ENCODE peak calls at places on chromosomes 13 and 19, in six cellular contexts. One of them, this sample, is unnamed.

GRCh38 chr13:69264362-69265334 is 843.0 kb upstream of the ATXN8OS start:
- DNase-seq in GM06990: no peak
- DNase-seq in transverse colon: no peak
- DNase-seq in astrocyte of the spinal cord: no peak
- DNase-seq in IMR-90: no peak
- DNase-seq in body of pancreas: no peak
- DNase-seq in this sample: no peak

GRCh38 chr19:54644056-54644455 is 13.8 kb downstream of the LILRB1 start:
- DNase-seq in GM06990: no peak
- DNase-seq in transverse colon: peak; percentile 32
- DNase-seq in astrocyte of the spinal cord: no peak
- DNase-seq in IMR-90: no peak
- DNase-seq in body of pancreas: peak; percentile 62
- DNase-seq in this sample: no peak

GRCh38 chr13:70964124-70964523 is 855.9 kb upstream of the KLHL1 start:
- DNase-seq in GM06990: no peak
- DNase-seq in transverse colon: no peak
- DNase-seq in astrocyte of the spinal cord: no peak
- DNase-seq in IMR-90: no peak
- DNase-seq in body of pancreas: no peak
- DNase-seq in this sample: no peak

GRCh38 chr13:113537205-113537604 is 46.7 kb upstream of the DCUN1D2 start:
- DNase-seq in GM06990: no peak
- DNase-seq in transverse colon: no peak
- DNase-seq in astrocyte of the spinal cord: no peak
- DNase-seq in IMR-90: no peak
- DNase-seq in body of pancreas: no peak
- DNase-seq in this sample: no peak

GRCh38 chr19:27833031-27833430 is 1379.9 kb downstream of the UQCRFS1 start:
- DNase-seq in GM06990: no peak
- DNase-seq in transverse colon: no peak
- DNase-seq in astrocyte of the spinal cord: no peak
- DNase-seq in IMR-90: no peak
- DNase-seq in body of pancreas: no peak
- DNase-seq in this sample: no peak

GRCh38 chr13:20099319-20099718 is 61.5 kb downstream of the GJA3 start:
- DNase-seq in GM06990: no peak
- DNase-seq in transverse colon: no peak
- DNase-seq in astrocyte of the spinal cord: no peak
- DNase-seq in IMR-90: no peak
- DNase-seq in body of pancreas: no peak
- DNase-seq in this sample: no peak

GRCh38 chr19:31586282-31586681 is 237.0 kb upstream of the TSHZ3 start:
- DNase-seq in GM06990: no peak
- DNase-seq in transverse colon: no peak
- DNase-seq in astrocyte of the spinal cord: peak; percentile 2
- DNase-seq in IMR-90: peak; percentile 62
- DNase-seq in body of pancreas: no peak
- DNase-seq in this sample: peak; percentile 13

GRCh38 chr13:37747071-37747612 is 122.4 kb downstream of the TRPC4 start:
- DNase-seq in GM06990: no peak
- DNase-seq in transverse colon: no peak
- DNase-seq in astrocyte of the spinal cord: peak; percentile 73
- DNase-seq in IMR-90: peak; percentile 87
- DNase-seq in body of pancreas: no peak
- DNase-seq in this sample: peak; percentile 20

GRCh38 chr19:2112516-2113320 is 16.0 kb downstream of the IZUMO4 start:
- DNase-seq in GM06990: no peak
- DNase-seq in transverse colon: no peak
- DNase-seq in astrocyte of the spinal cord: no peak
- DNase-seq in IMR-90: no peak
- DNase-seq in body of pancreas: no peak
- DNase-seq in this sample: no peak

GRCh38 chr13:99496322-99497142 is 4.7 kb upstream of the TM9SF2 start:
- DNase-seq in GM06990: peak; percentile 48
- DNase-seq in transverse colon: peak; percentile 76
- DNase-seq in astrocyte of the spinal cord: no peak
- DNase-seq in IMR-90: peak; percentile 15
- DNase-seq in body of pancreas: peak; percentile 63
- DNase-seq in this sample: peak; percentile 91

GRCh38 chr19:31838163-31838798 is 489.0 kb upstream of the TSHZ3 start:
- DNase-seq in GM06990: no peak
- DNase-seq in transverse colon: no peak
- DNase-seq in astrocyte of the spinal cord: no peak
- DNase-seq in IMR-90: no peak
- DNase-seq in body of pancreas: no peak
- DNase-seq in this sample: peak; percentile 17

GRCh38 chr19:5326545-5326944 is 14.1 kb downstream of the PTPRS start:
- DNase-seq in GM06990: no peak
- DNase-seq in transverse colon: no peak
- DNase-seq in astrocyte of the spinal cord: no peak
- DNase-seq in IMR-90: no peak
- DNase-seq in body of pancreas: no peak
- DNase-seq in this sample: no peak

GRCh38 chr13:63167699-63168337 is 1752.2 kb upstream of the PCDH20 start:
- DNase-seq in GM06990: no peak
- DNase-seq in transverse colon: no peak
- DNase-seq in astrocyte of the spinal cord: peak; percentile 6
- DNase-seq in IMR-90: no peak
- DNase-seq in body of pancreas: no peak
- DNase-seq in this sample: no peak

GRCh38 chr19:38210458-38210987 is 13.5 kb downstream of the DPF1 start:
- DNase-seq in GM06990: no peak
- DNase-seq in transverse colon: peak; percentile 21
- DNase-seq in astrocyte of the spinal cord: peak; percentile 37
- DNase-seq in IMR-90: peak; percentile 28
- DNase-seq in body of pancreas: peak; percentile 37
- DNase-seq in this sample: no peak

GRCh38 chr13:110118106-110118505 is 188.9 kb downstream of the COL4A1 start:
- DNase-seq in GM06990: no peak
- DNase-seq in transverse colon: no peak
- DNase-seq in astrocyte of the spinal cord: no peak
- DNase-seq in IMR-90: no peak
- DNase-seq in body of pancreas: no peak
- DNase-seq in this sample: no peak

GRCh38 chr19:2274937-2275535 is 6.9 kb downstream of the PEAK3 start:
- DNase-seq in GM06990: no peak
- DNase-seq in transverse colon: peak; percentile 80
- DNase-seq in astrocyte of the spinal cord: peak; percentile 53
- DNase-seq in IMR-90: peak; percentile 64
- DNase-seq in body of pancreas: peak; percentile 70
- DNase-seq in this sample: peak; percentile 33

GRCh38 chr13:98749501-98749900 is 3.0 kb downstream of the SLC15A1 start:
- DNase-seq in GM06990: no peak
- DNase-seq in transverse colon: no peak
- DNase-seq in astrocyte of the spinal cord: peak; percentile 63
- DNase-seq in IMR-90: peak; percentile 60
- DNase-seq in body of pancreas: no peak
- DNase-seq in this sample: peak; percentile 82

GRCh38 chr19:47765522-47766358 is 12.8 kb upstream of the SELENOW start:
- DNase-seq in GM06990: no peak
- DNase-seq in transverse colon: peak; percentile 72
- DNase-seq in astrocyte of the spinal cord: no peak
- DNase-seq in IMR-90: peak; percentile 44
- DNase-seq in body of pancreas: peak; percentile 63
- DNase-seq in this sample: peak; percentile 31

GRCh38 chr13:33550885-33551284 is 265.3 kb upstream of the STARD13 start:
- DNase-seq in GM06990: peak; percentile 37
- DNase-seq in transverse colon: no peak
- DNase-seq in astrocyte of the spinal cord: no peak
- DNase-seq in IMR-90: no peak
- DNase-seq in body of pancreas: no peak
- DNase-seq in this sample: no peak

GRCh38 chr13:50912851-50913250 is 3.3 kb downstream of the RNASEH2B start:
- DNase-seq in GM06990: no peak
- DNase-seq in transverse colon: no peak
- DNase-seq in astrocyte of the spinal cord: no peak
- DNase-seq in IMR-90: peak; percentile 55
- DNase-seq in body of pancreas: no peak
- DNase-seq in this sample: no peak

GRCh38 chr13:87235621-87236020 is 435.6 kb upstream of the SLITRK5 start:
- DNase-seq in GM06990: no peak
- DNase-seq in transverse colon: no peak
- DNase-seq in astrocyte of the spinal cord: no peak
- DNase-seq in IMR-90: peak; percentile 28
- DNase-seq in body of pancreas: no peak
- DNase-seq in this sample: no peak

GRCh38 chr13:111265006-111265700 is 55.3 kb upstream of the TEX29 start:
- DNase-seq in GM06990: no peak
- DNase-seq in transverse colon: no peak
- DNase-seq in astrocyte of the spinal cord: no peak
- DNase-seq in IMR-90: no peak
- DNase-seq in body of pancreas: no peak
- DNase-seq in this sample: no peak

DNA sequence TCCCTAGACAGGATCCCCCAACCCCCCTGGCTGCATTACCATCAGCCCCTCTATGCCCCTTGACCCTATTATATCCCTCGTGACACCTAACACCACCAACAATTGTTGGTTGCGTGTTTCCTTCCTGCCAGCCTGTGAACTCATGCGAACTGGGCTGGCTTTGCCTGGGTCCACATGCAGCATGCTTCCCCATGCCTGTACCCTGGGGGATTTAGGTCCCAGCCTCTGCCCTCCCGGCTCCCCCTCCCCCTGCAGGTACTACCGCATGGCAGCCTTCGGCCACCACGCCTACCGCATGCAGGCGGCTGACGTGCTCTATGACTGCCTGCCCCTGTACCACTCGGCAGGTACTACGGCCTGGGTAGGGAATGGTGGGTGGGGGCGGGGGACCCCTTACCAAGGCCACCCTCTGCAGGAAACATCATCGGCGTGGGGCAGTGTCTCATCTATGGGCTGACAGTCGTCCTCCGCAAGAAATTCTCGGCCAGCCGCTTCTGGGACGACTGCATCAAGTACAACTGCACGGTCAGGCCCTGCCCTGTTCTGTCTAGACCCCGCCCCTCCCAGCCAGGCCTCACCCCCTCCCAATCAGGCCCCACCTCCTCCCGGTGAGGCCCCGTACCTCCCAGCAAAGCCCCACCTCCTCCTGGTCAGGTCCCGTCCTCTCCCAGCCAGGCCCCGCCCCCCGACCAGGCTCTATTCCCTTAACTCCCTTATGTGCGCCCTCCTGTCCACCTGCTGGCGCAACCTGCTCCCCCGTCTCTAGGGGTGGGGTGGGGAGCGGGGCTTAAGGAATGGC is 18.5 kb downstream of the SLC27A1 start:
- DNase-seq in GM06990: peak; percentile 82
- DNase-seq in transverse colon: peak; percentile 93
- DNase-seq in astrocyte of the spinal cord: no peak
- DNase-seq in IMR-90: no peak
- DNase-seq in body of pancreas: peak; percentile 94
- DNase-seq in this sample: peak; percentile 63
- H3K4me3 ChIP-seq in GM06990: no peak overlapping the region
- H3K4me3 ChIP-seq in transverse colon: peak overlapping the region; percentile 43
- H3K4me3 ChIP-seq in astrocyte of the spinal cord: no peak overlapping the region
- H3K4me3 ChIP-seq in IMR-90: no peak overlapping the region
- H3K4me3 ChIP-seq in body of pancreas: no peak overlapping the region
- H3K4me3 ChIP-seq in this sample: no peak overlapping the region

GRCh38 chr13:100534911-100535310 is 53.7 kb downstream of the GGACT start:
- DNase-seq in GM06990: no peak
- DNase-seq in transverse colon: no peak
- DNase-seq in astrocyte of the spinal cord: no peak
- DNase-seq in IMR-90: no peak
- DNase-seq in body of pancreas: peak; percentile 68
- DNase-seq in this sample: no peak
- H3K4me3 ChIP-seq in GM06990: no peak overlapping the region
- H3K4me3 ChIP-seq in transverse colon: no peak overlapping the region
- H3K4me3 ChIP-seq in astrocyte of the spinal cord: no peak overlapping the region
- H3K4me3 ChIP-seq in IMR-90: no peak overlapping the region
- H3K4me3 ChIP-seq in body of pancreas: no peak overlapping the region
- H3K4me3 ChIP-seq in this sample: no peak overlapping the region

GRCh38 chr19:12949363-12950284 is 4.0 kb downstream of the RAD23A start:
- DNase-seq in GM06990: no peak
- DNase-seq in transverse colon: no peak
- DNase-seq in astrocyte of the spinal cord: no peak
- DNase-seq in IMR-90: no peak
- DNase-seq in body of pancreas: no peak
- DNase-seq in this sample: no peak
- H3K4me3 ChIP-seq in GM06990: no peak overlapping the region
- H3K4me3 ChIP-seq in transverse colon: no peak overlapping the region
- H3K4me3 ChIP-seq in astrocyte of the spinal cord: no peak overlapping the region
- H3K4me3 ChIP-seq in IMR-90: no peak overlapping the region
- H3K4me3 ChIP-seq in body of pancreas: no peak overlapping the region
- H3K4me3 ChIP-seq in this sample: no peak overlapping the region

DNA sequence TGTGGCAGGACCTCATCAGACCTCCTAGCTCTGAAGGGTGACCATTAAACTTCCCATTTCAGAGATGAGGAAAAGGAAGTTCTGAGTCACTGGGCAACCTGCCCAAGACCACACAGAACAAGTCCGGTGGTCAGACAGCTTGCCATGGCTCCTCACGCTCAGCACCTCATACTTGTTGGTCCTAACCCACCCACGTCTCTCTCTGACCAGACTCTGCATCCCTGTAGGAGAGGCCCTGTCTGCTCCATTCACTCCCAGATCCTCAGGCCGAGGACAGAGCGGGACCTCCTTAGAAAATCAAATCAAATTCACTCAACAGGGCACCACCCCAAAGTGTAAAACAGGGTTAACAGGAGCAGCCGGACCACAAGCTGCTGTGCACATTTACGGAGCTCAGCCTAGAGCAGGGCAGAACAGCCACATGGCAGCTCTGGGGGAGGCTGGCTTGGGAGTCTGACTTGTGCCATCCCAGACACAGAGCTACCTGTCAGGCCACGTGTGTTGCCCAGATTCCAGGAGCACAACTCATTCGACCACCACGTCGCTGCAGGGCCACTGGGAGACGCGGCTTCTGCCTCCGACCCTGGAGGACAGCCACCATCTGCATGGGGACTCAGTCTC is 1.7 kb downstream of the MIER2 start:
- DNase-seq in GM06990: no peak
- DNase-seq in transverse colon: peak; percentile 59
- DNase-seq in astrocyte of the spinal cord: peak; percentile 89
- DNase-seq in IMR-90: peak; percentile 93
- DNase-seq in body of pancreas: peak; percentile 81
- DNase-seq in this sample: peak; percentile 84
- H3K4me3 ChIP-seq in GM06990: peak overlapping the region; percentile 64
- H3K4me3 ChIP-seq in transverse colon: peak overlapping the region; percentile 92
- H3K4me3 ChIP-seq in astrocyte of the spinal cord: peak overlapping the region; percentile 60
- H3K4me3 ChIP-seq in IMR-90: peak overlapping the region; percentile 83
- H3K4me3 ChIP-seq in body of pancreas: no peak overlapping the region
- H3K4me3 ChIP-seq in this sample: peak overlapping the region; percentile 60

DNA sequence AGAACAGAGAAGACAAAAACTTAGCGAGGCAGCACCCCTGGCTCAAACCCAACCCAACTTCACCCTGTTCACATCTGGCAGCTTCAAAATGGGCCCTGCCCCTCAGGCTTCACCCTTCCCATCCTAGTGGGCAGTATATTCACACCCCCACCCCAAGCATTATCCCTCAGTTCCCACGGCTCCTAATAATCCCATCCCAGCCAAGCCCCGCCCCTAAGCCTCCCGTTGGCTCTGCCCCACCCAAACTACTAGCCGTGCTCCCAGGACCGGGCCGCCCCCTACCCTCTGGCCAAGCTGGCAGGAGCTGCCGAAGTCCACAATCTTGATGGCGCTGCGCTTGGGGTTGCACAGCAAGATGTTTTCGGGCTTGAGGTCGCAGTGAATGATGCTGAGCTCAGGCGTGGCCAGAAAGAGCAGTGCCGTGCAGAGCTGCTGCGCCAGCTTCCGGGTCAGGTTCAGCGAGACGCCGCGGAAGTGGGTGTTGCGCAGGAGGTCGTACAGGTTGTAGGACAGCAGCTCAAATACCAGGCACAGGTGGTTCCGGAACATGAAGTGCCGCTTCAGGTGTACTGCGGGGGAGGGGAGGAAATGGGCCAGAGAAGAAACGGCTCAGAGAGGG is 5.8 kb downstream of the DYRK1B start:
- DNase-seq in GM06990: no peak
- DNase-seq in transverse colon: peak; percentile 38
- DNase-seq in astrocyte of the spinal cord: no peak
- DNase-seq in IMR-90: no peak
- DNase-seq in body of pancreas: no peak
- DNase-seq in this sample: no peak
- H3K4me3 ChIP-seq in GM06990: no peak overlapping the region
- H3K4me3 ChIP-seq in transverse colon: no peak overlapping the region
- H3K4me3 ChIP-seq in astrocyte of the spinal cord: no peak overlapping the region
- H3K4me3 ChIP-seq in IMR-90: no peak overlapping the region
- H3K4me3 ChIP-seq in body of pancreas: no peak overlapping the region
- H3K4me3 ChIP-seq in this sample: no peak overlapping the region

This sample was measured in MG63.